ENCODE peak calls at places on chromosomes 5 and 9, in six cellular contexts. One of them, this sample, is unnamed.

GRCh38 chr9:61671276-61671973 is 481.6 kb downstream of the SPATA31A7 start:
- DNase-seq in A549: no peak
- DNase-seq in GM23338: no peak
- DNase-seq in HepG2: no peak
- DNase-seq in K562: no peak
- DNase-seq in neural progenitor cell: no peak
- DNase-seq in this sample: no peak

GRCh38 chr9:72292874-72293607 is 72.0 kb downstream of the ZFAND5 start:
- DNase-seq in A549: peak
- DNase-seq in GM23338: no peak
- DNase-seq in HepG2: no peak
- DNase-seq in K562: no peak
- DNase-seq in neural progenitor cell: no peak
- DNase-seq in this sample: no peak

GRCh38 chr5:53397141-53397794 is 83.2 kb upstream of the FST start:
- DNase-seq in A549: no peak
- DNase-seq in GM23338: no peak
- DNase-seq in HepG2: no peak
- DNase-seq in K562: no peak
- DNase-seq in neural progenitor cell: no peak
- DNase-seq in this sample: no peak

GRCh38 chr9:12815895-12816294 is 41.1 kb downstream of the LURAP1L start:
- DNase-seq in A549: no peak
- DNase-seq in GM23338: no peak
- DNase-seq in HepG2: no peak
- DNase-seq in K562: no peak
- DNase-seq in neural progenitor cell: no peak
- DNase-seq in this sample: no peak

GRCh38 chr9:91154686-91155085 is 207.0 kb downstream of the AUH start:
- DNase-seq in A549: no peak
- DNase-seq in GM23338: no peak
- DNase-seq in HepG2: no peak
- DNase-seq in K562: no peak
- DNase-seq in neural progenitor cell: no peak
- DNase-seq in this sample: no peak

GRCh38 chr5:78521455-78521854 is 127.1 kb downstream of the LHFPL2 start:
- DNase-seq in A549: no peak
- DNase-seq in GM23338: no peak
- DNase-seq in HepG2: no peak
- DNase-seq in K562: no peak
- DNase-seq in neural progenitor cell: no peak
- DNase-seq in this sample: no peak

GRCh38 chr9:121689461-121690157 is 38.2 kb downstream of the DAB2IP start:
- DNase-seq in A549: no peak
- DNase-seq in GM23338: no peak
- DNase-seq in HepG2: no peak
- DNase-seq in K562: no peak
- DNase-seq in neural progenitor cell: no peak
- DNase-seq in this sample: no peak

GRCh38 chr5:40738502-40738901 is 17.3 kb downstream of the TTC33 start:
- DNase-seq in A549: no peak
- DNase-seq in GM23338: no peak
- DNase-seq in HepG2: no peak
- DNase-seq in K562: no peak
- DNase-seq in neural progenitor cell: no peak
- DNase-seq in this sample: no peak

GRCh38 chr5:172142709-172143215 is 45.3 kb downstream of the STK10 start:
- DNase-seq in A549: no peak
- DNase-seq in GM23338: no peak
- DNase-seq in HepG2: peak
- DNase-seq in K562: peak
- DNase-seq in neural progenitor cell: no peak
- DNase-seq in this sample: no peak

GRCh38 chr9:125200216-125201047 is at the start of gene RABEPK:
- DNase-seq in A549: peak
- DNase-seq in GM23338: peak
- DNase-seq in HepG2: peak
- DNase-seq in K562: peak
- DNase-seq in neural progenitor cell: peak
- DNase-seq in this sample: peak

GRCh38 chr5:16480821-16481538 is 15.4 kb upstream of the ZNF622 start:
- DNase-seq in A549: no peak
- DNase-seq in GM23338: no peak
- DNase-seq in HepG2: no peak
- DNase-seq in K562: no peak
- DNase-seq in neural progenitor cell: no peak
- DNase-seq in this sample: no peak

GRCh38 chr9:22052376-22052945 is 43.4 kb upstream of the CDKN2B start:
- DNase-seq in A549: no peak
- DNase-seq in GM23338: no peak
- DNase-seq in HepG2: peak
- DNase-seq in K562: no peak
- DNase-seq in neural progenitor cell: peak
- DNase-seq in this sample: no peak

GRCh38 chr9:109787735-109788134 is 7.7 kb downstream of the PALM2AKAP2 start:
- DNase-seq in A549: no peak
- DNase-seq in GM23338: no peak
- DNase-seq in HepG2: no peak
- DNase-seq in K562: no peak
- DNase-seq in neural progenitor cell: no peak
- DNase-seq in this sample: no peak

GRCh38 chr5:138458353-138458752 is 6.9 kb upstream of the EGR1 start:
- DNase-seq in A549: no peak
- DNase-seq in GM23338: no peak
- DNase-seq in HepG2: no peak
- DNase-seq in K562: no peak
- DNase-seq in neural progenitor cell: no peak
- DNase-seq in this sample: no peak

GRCh38 chr9:70438341-70438924 is 24.0 kb upstream of the KLF9 start:
- DNase-seq in A549: peak
- DNase-seq in GM23338: no peak
- DNase-seq in HepG2: peak
- DNase-seq in K562: peak
- DNase-seq in neural progenitor cell: no peak
- DNase-seq in this sample: no peak

DNA sequence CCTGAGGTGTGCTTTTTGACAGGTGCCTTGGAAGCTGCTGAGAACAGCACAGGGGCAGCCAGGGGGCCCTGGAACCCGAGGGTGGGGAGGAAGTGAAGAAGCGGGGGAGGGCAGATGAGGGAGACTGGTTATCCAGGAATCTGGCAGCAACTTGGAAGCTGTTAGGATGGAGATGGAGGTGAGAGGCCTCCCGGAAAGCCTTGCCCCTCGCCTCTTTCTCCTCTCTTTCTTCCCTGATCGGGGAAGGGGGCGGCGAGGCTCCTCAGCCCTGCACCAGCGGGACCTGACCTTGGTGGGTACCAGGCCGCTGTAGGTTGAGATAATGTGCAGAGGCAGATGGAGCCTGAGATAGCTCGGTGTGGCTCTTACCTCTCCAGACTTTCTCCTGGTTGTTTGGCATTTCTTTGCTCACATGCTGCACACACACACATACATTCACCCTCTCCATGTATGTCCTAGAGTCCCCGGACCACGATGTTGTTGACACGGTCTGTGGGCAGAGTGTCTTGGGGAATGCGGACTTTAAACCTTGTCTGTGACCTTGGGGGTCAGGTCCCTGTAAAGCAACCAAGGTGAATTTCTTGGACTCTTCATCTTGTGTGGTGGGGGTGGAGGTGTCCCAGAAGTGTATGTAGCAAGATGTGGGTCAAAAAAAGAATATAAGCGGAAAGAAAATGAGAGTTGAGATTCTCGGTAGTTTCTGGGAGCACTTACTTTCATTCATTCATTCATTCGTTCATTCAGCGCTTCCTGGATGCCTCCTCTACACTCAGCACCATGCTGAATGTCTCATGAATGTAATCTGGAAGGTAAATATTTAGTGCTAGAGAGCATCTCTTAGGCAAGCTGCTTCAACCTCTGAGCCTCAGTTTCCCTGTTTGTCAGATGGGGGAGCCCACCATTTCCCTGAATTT is 1.6 kb downstream of the WWC1 start:
- DNase-seq in A549: no peak
- DNase-seq in GM23338: peak
- DNase-seq in HepG2: no peak
- DNase-seq in K562: no peak
- DNase-seq in neural progenitor cell: no peak
- DNase-seq in this sample: no peak
- H3K4me3 ChIP-seq in A549: peak
- H3K4me3 ChIP-seq in GM23338: peak
- H3K4me3 ChIP-seq in HepG2: peak
- H3K4me3 ChIP-seq in K562: no peak
- H3K4me3 ChIP-seq in neural progenitor cell: peak
- H3K4me3 ChIP-seq in this sample: no peak

GRCh38 chr9:100052375-100052774 is 46.4 kb downstream of the ERP44 start:
- DNase-seq in A549: no peak
- DNase-seq in GM23338: no peak
- DNase-seq in HepG2: no peak
- DNase-seq in K562: no peak
- DNase-seq in neural progenitor cell: no peak
- DNase-seq in this sample: peak
- H3K4me2 ChIP-seq in A549: no peak
- H3K4me2 ChIP-seq in GM23338: no peak
- H3K4me2 ChIP-seq in HepG2: no peak
- H3K4me2 ChIP-seq in K562: no peak
- H3K4me2 ChIP-seq in neural progenitor cell: no peak
- H3K4me2 ChIP-seq in this sample: peak

GRCh38 chr5:33284681-33285080 is 156.1 kb upstream of the TARS1 start:
- DNase-seq in A549: no peak
- DNase-seq in GM23338: no peak
- DNase-seq in HepG2: no peak
- DNase-seq in K562: no peak
- DNase-seq in neural progenitor cell: no peak
- DNase-seq in this sample: no peak

GRCh38 chr5:33282696-33283095 is 158.1 kb upstream of the TARS1 start:
- DNase-seq in A549: no peak
- DNase-seq in GM23338: no peak
- DNase-seq in HepG2: no peak
- DNase-seq in K562: no peak
- DNase-seq in neural progenitor cell: no peak
- DNase-seq in this sample: no peak

GRCh38 chr5:33281507-33281906 is 159.3 kb upstream of the TARS1 start:
- DNase-seq in A549: no peak
- DNase-seq in GM23338: no peak
- DNase-seq in HepG2: no peak
- DNase-seq in K562: no peak
- DNase-seq in neural progenitor cell: no peak
- DNase-seq in this sample: no peak

GRCh38 chr5:33283243-33283642 is 157.5 kb upstream of the TARS1 start:
- DNase-seq in A549: no peak
- DNase-seq in GM23338: no peak
- DNase-seq in HepG2: no peak
- DNase-seq in K562: no peak
- DNase-seq in neural progenitor cell: no peak
- DNase-seq in this sample: no peak

DNA sequence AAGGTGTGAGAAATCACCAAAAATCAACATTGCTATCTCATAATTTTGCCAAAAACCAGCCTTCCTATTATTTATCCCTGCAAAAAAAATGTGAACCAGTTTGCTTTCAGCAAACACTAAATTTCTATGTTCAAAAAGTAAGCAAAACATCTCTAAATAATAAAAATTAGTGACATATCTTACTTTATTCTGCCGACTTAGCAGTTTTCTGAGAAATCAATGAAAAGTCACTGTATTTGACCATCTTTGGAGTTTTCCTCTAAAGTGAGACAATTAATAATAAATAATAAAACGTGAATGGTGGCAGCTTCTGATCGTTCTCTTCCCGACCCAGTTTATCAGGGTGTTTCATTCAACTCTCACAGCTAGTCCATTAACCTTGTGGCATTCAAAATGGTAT is 158.6 kb upstream of the TARS1 start:
- DNase-seq in A549: no peak
- DNase-seq in GM23338: no peak
- DNase-seq in HepG2: no peak
- DNase-seq in K562: no peak
- DNase-seq in neural progenitor cell: no peak
- DNase-seq in this sample: no peak
- H3K4me3 ChIP-seq in A549: no peak
- H3K4me3 ChIP-seq in GM23338: no peak
- H3K4me3 ChIP-seq in HepG2: no peak
- H3K4me3 ChIP-seq in K562: no peak
- H3K4me3 ChIP-seq in neural progenitor cell: no peak
- H3K4me3 ChIP-seq in this sample: no peak

GRCh38 chr5:140575309-140575708 is 10.7 kb downstream of the SLC35A4 start:
- DNase-seq in A549: no peak
- DNase-seq in GM23338: peak
- DNase-seq in HepG2: peak
- DNase-seq in K562: no peak
- DNase-seq in neural progenitor cell: no peak
- DNase-seq in this sample: no peak
- H3K4me2 ChIP-seq in A549: no peak
- H3K4me2 ChIP-seq in GM23338: no peak
- H3K4me2 ChIP-seq in HepG2: peak
- H3K4me2 ChIP-seq in K562: no peak
- H3K4me2 ChIP-seq in neural progenitor cell: no peak
- H3K4me2 ChIP-seq in this sample: no peak

GRCh38 chr5:154159343-154159742 is 31.2 kb upstream of the GALNT10 start:
- DNase-seq in A549: no peak
- DNase-seq in GM23338: no peak
- DNase-seq in HepG2: no peak
- DNase-seq in K562: no peak
- DNase-seq in neural progenitor cell: no peak
- DNase-seq in this sample: no peak
- H3K4me3 ChIP-seq in A549: no peak
- H3K4me3 ChIP-seq in GM23338: no peak
- H3K4me3 ChIP-seq in HepG2: no peak
- H3K4me3 ChIP-seq in K562: no peak
- H3K4me3 ChIP-seq in neural progenitor cell: no peak
- H3K4me3 ChIP-seq in this sample: no peak

GRCh38 chr5:140151719-140152609 is 23.0 kb upstream of the CYSTM1 start:
- DNase-seq in A549: no peak
- DNase-seq in GM23338: no peak
- DNase-seq in HepG2: no peak
- DNase-seq in K562: no peak
- DNase-seq in neural progenitor cell: no peak
- DNase-seq in this sample: no peak
- H3K4me2 ChIP-seq in A549: no peak
- H3K4me2 ChIP-seq in GM23338: peak
- H3K4me2 ChIP-seq in HepG2: peak
- H3K4me2 ChIP-seq in K562: no peak
- H3K4me2 ChIP-seq in neural progenitor cell: no peak
- H3K4me2 ChIP-seq in this sample: no peak

DNA sequence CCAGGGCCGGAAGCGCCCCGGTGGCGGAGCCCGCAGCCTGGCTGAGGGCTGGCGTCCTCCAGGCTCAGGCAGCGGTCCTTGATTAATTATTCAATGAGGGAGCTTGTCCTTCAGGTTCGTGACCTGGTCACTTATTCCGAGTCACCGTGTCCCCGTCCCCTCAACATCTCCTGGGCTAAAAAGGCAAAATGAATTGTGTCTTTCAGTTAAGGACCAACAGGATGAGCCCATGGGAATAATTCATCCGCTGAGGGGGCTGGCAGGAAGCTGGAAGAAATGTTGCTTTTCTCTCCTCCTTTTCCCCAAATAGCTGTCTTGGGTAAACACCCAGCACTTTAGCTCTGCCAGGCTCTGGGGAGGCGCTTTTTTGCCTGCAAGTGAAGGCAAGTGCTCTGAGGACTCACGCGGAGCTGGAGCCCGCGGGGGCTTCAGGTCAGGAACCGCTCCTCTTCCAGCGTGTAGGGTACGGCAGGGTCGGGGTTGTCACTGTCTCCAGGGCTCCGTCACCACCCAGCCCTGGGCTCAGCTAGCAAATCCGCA is 13.1 kb downstream of the KCNT1 start:
- DNase-seq in A549: no peak
- DNase-seq in GM23338: no peak
- DNase-seq in HepG2: no peak
- DNase-seq in K562: no peak
- DNase-seq in neural progenitor cell: no peak
- DNase-seq in this sample: no peak
- H3K4me3 ChIP-seq in A549: no peak
- H3K4me3 ChIP-seq in GM23338: peak
- H3K4me3 ChIP-seq in HepG2: no peak
- H3K4me3 ChIP-seq in K562: no peak
- H3K4me3 ChIP-seq in neural progenitor cell: no peak
- H3K4me3 ChIP-seq in this sample: no peak